ENCODE peak calls at places on chromosomes 11 and 22, in seven cellular contexts. I is stomach; Z is uterus; C is cardiac muscle cell; D is CD8-positive, alpha-beta memory T cell; S is neural progenitor cell; T is HCT116. V is an unnamed sample. For H3K36me3 and H3K9me3, the result is how much of the 10 kb centered on the place peaks cover.

GRCh38 chr11:95432714-95433503 is 201.9 kb upstream of the SESN3 start:
- DNase-seq in D (no peak), C (no peak), S (no peak), T (no peak), I (no peak), Z (no peak), V (no peak)

GRCh38 chr11:7538023-7538422 is 24.2 kb downstream of the PPFIBP2 start:
- DNase-seq in Z (peak), S (no peak), D (no peak), C (no peak), I (no peak), T (no peak), V (no peak)

GRCh38 chr11:71247551-71248250 is 4.7 kb downstream of the SHANK2 start:
- DNase-seq in D (no peak), C (no peak), S (peak), T (no peak), Z (no peak), I (peak), V (no peak)

GRCh38 chr11:76244311-76245061 is 38.2 kb upstream of the WNT11 start:
- DNase-seq in Z (no peak), T (no peak), S (no peak), I (no peak), D (no peak), C (no peak), V (no peak)

GRCh38 chr22:37416389-37416788 is 10.9 kb downstream of the ELFN2 start:
- DNase-seq in C (no peak), S (no peak), Z (no peak), D (no peak), I (no peak), T (no peak), V (no peak)

GRCh38 chr11:122852071-122852831 is 14.0 kb downstream of the CRTAM start:
- DNase-seq in T (no peak), S (no peak), I (no peak), C (no peak), Z (no peak), D (no peak), V (no peak)

GRCh38 chr11:79444923-79445322 is 4.1 kb upstream of the TENM4 start:
- DNase-seq in I (no peak), C (no peak), D (no peak), S (no peak), T (no peak), Z (no peak), V (no peak)

GRCh38 chr11:32015435-32015834 is 75.4 kb upstream of the RCN1 start:
- DNase-seq in S (no peak), D (no peak), C (no peak), Z (no peak), I (no peak), T (no peak), V (no peak)

GRCh38 chr11:32386770-32387377 is 48.5 kb downstream of the WT1 start:
- DNase-seq in T (no peak), C (peak), Z (peak), S (no peak), I (no peak), D (no peak), V (peak)

GRCh38 chr11:122267602-122268001 is 151.6 kb upstream of the BLID start:
- DNase-seq in C (peak), D (no peak), S (no peak), I (no peak), Z (no peak), T (no peak), V (no peak)

GRCh38 chr11:67466962-67467771 is 1.9 kb downstream of the TMEM134 start:
- DNase-seq in T (no peak), Z (no peak), I (no peak), S (no peak), C (no peak), D (no peak), V (no peak)

GRCh38 chr11:67412495-67413179 is 2.8 kb upstream of the CARNS1 start:
- DNase-seq in C (no peak), I (no peak), Z (no peak), T (no peak), D (no peak), S (no peak), V (no peak)

GRCh38 chr11:120064341-120064740 is 73.6 kb downstream of the TRIM29 start:
- DNase-seq in D (no peak), S (no peak), C (no peak), T (no peak), Z (no peak), I (no peak), V (no peak)

GRCh38 chr11:14411818-14412217 is 52.8 kb upstream of the RRAS2 start:
- DNase-seq in D (no peak), I (no peak), T (no peak), S (no peak), Z (no peak), C (no peak), V (no peak)

GRCh38 chr11:104898685-104899013 is 389 bp upstream of the CASP12 start:
- DNase-seq in D (no peak), C (no peak), I (no peak), T (no peak), Z (no peak), S (no peak), V (no peak)

DNA sequence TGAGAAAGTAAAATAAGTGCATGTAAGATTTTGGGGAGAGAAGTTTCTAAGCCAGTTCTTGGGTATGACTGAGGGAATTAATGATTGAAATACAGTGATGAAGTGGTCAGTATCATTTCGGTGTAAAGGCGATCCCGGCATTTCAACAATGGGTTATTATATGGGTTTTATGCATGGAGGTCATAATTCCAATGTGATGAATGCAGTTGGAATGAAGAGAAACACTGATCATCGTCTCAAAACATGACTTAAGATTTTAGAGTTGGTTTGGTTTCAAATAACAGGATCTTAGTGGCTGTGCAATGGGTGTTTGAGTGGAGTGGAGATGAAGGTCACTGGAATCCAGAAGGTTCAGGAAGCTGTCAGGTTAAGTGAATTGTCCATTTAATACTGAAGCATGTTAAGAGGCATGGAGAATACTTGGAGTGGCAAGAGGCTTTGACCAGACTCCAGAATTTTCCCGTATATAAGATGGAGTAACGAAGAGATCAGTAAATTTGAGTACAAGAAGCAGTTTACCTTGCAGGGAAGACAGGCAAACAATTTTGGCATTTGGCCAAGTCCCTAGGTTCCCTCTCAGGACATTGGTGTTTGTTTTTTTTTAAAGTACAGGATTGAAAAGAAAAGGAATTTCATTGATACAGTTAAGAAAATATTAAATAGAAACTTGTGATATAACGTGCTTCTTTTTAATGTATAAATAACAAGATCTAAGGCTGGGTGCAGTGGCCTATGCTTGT is 96.4 kb upstream of the BIRC3 start:
- DNase-seq in S (no peak), Z (no peak), I (no peak), C (no peak), D (no peak), T (no peak), V (no peak)
- H3K36me3 ChIP-seq in S (under half), Z (under half), I (under half), C (under half), D (under half), T (under half), V (under half)

DNA sequence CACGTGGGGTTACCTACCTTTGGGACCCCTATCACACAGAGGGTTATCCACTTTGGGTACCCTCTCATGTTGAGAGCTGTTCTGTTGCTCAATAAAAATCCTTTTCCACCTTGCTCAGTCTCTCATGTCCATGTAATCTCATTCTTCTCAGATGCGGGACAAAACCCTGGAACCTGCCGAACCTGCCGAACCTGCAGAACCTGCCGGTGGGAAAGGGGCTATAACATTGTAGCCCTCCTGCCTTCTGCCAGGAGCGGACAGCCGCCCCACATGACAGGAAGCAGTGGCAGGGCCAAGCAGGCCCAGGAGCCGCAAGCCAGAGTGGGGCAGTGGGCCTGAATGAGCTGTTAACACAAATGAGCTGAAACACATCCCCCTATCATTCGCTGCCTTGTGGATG is 18.1 kb downstream of the NPAT start:
- DNase-seq in Z (no peak), I (no peak), C (no peak), D (no peak), S (no peak), T (no peak), V (no peak)
- H3K9me3 ChIP-seq in Z (under half), I (under half), C (under half), D (under half), S (under half), T (under half), V (under half)

GRCh38 chr11:125627236-125627910 is 2.4 kb downstream of the CHEK1 start:
- DNase-seq in D (no peak), I (no peak), Z (no peak), T (no peak), C (no peak), S (no peak), V (peak)
- H3K36me3 ChIP-seq in D (under half), I (under half), Z (under half), T (under half), C (under half), S (under half), V (under half)

GRCh38 chr11:125551835-125552342 is 17.4 kb upstream of the EI24 start:
- DNase-seq in T (no peak), Z (no peak), C (no peak), I (no peak), S (no peak), D (no peak), V (no peak)
- H3K9me3 ChIP-seq in T (under half), Z (under half), C (under half), I (under half), S (under half), D (under half), V (under half)

GRCh38 chr22:49800408-49801238 is 27.1 kb downstream of the BRD1 start:
- DNase-seq in T (no peak), Z (no peak), C (no peak), D (no peak), S (no peak), I (no peak), V (no peak)

GRCh38 chr22:49801391-49802060 is 26.1 kb downstream of the BRD1 start:
- DNase-seq in S (no peak), C (no peak), T (no peak), D (no peak), I (no peak), Z (no peak), V (no peak)

GRCh38 chr22:49803667-49804375 is 23.9 kb downstream of the BRD1 start:
- DNase-seq in Z (no peak), I (no peak), T (no peak), D (no peak), C (no peak), S (no peak), V (no peak)

GRCh38 chr22:49799431-49800075 is 28.1 kb downstream of the BRD1 start:
- DNase-seq in D (no peak), Z (no peak), S (no peak), C (no peak), I (no peak), T (no peak), V (no peak)

GRCh38 chr22:49803134-49803533 is 24.5 kb downstream of the BRD1 start:
- DNase-seq in I (no peak), Z (no peak), T (no peak), D (no peak), C (no peak), S (no peak), V (no peak)
- H3K36me3 ChIP-seq in I (half or more), Z (under half), T (under half), D (under half), C (under half), S (under half), V (under half)

GRCh38 chr22:48957311-48957986 is 870.2 kb downstream of the BRD1 start:
- DNase-seq in T (no peak), C (no peak), S (no peak), Z (peak), I (peak), D (no peak), V (no peak)
- H3K9me3 ChIP-seq in T (under half), C (under half), S (under half), Z (under half), I (under half), D (under half), V (under half)

DNA sequence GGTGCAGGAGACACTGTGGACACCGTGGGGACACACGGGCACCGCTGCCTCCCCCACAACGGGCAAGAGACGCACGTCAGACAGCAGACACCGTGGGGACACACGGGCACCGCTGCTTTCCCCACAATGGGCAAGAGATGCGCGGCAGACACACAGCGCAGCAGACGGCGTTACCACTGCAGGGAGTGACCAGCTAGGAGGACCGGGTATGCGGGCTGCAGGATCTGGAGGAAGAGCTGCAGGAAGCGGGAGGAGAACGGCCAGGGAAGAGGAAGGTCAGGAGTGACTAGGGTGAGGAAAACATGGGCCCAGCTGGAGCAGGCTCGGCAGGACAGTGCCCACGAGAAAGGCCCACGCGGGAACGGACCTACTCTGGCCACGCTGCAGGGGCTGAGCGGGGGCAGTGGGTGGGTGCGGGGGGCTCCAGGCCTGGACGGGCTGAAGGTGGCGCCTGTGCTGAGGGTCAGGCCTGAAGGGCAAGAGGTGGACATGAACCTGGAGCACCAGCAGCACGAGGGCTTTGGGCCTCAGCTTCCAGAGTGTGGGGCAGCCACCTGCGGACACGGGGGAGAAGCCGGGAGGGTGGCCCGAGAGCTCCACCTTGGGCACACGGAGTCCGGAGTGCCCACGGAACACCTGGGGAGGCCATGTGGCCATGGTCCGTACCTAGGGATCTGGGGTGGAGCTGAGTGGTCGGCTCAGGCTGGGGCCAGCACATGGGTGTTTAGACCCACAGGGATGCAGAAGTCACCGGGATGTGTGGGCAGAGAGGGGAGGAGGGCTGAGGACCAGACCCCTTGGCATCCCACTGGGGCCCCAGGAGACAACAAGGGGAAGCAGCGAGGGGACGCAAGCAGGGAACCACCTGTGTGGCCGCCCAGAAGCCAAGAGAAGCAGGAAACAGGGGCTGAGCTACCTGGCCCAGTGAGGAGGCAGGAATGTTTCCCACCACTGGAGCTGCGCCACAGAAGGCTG is 16.5 kb downstream of the TOLLIP start:
- DNase-seq in I (no peak), S (no peak), C (no peak), Z (no peak), D (no peak), T (no peak), V (no peak)
- H3K36me3 ChIP-seq in I (half or more), S (under half), C (under half), Z (under half), D (under half), T (under half), V (under half)

GRCh38 chr11:74540270-74540669 is 46.7 kb upstream of the LIPT2 start:
- DNase-seq in S (no peak), Z (no peak), I (no peak), C (no peak), D (no peak), T (no peak), V (no peak)
- H3K9me3 ChIP-seq in S (under half), Z (under half), I (under half), C (under half), D (under half), T (under half), V (under half)